ENCODE peak calls at places on chromosomes 16 and 17, in ten cellular contexts. One of them, this sample, is unnamed.
A peak's percentile ranks its signal among the peaks of the same experiment; 100 is the strongest.

GRCh38 chr16:53156516-53156915 is 101.7 kb downstream of the CHD9 start:
- DNase-seq in gastrocnemius medialis: no peak
- DNase-seq in CD8-positive, alpha-beta T cell: no peak
- DNase-seq in heart right ventricle: no peak
- DNase-seq in PC-3: no peak
- DNase-seq in uterus: no peak
- DNase-seq in IMR-90: peak; percentile 45
- DNase-seq in tibial nerve: no peak
- DNase-seq in ascending aorta: no peak
- DNase-seq in esophagus muscularis mucosa: no peak
- DNase-seq in this sample: no peak

GRCh38 chr16:27340654-27341053 is 26.9 kb downstream of the IL4R start:
- DNase-seq in gastrocnemius medialis: no peak
- DNase-seq in CD8-positive, alpha-beta T cell: no peak
- DNase-seq in heart right ventricle: no peak
- DNase-seq in PC-3: no peak
- DNase-seq in uterus: no peak
- DNase-seq in IMR-90: no peak
- DNase-seq in tibial nerve: no peak
- DNase-seq in ascending aorta: no peak
- DNase-seq in esophagus muscularis mucosa: no peak
- DNase-seq in this sample: no peak

GRCh38 chr17:58574025-58574424 is 59.6 kb upstream of the MTMR4 start:
- DNase-seq in gastrocnemius medialis: no peak
- DNase-seq in CD8-positive, alpha-beta T cell: no peak
- DNase-seq in heart right ventricle: no peak
- DNase-seq in PC-3: no peak
- DNase-seq in uterus: no peak
- DNase-seq in IMR-90: no peak
- DNase-seq in tibial nerve: no peak
- DNase-seq in ascending aorta: no peak
- DNase-seq in esophagus muscularis mucosa: no peak
- DNase-seq in this sample: no peak

GRCh38 chr16:35797811-35798210 is 2338.4 kb downstream of the TP53TG3F start:
- DNase-seq in gastrocnemius medialis: no peak
- DNase-seq in CD8-positive, alpha-beta T cell: no peak
- DNase-seq in heart right ventricle: no peak
- DNase-seq in PC-3: no peak
- DNase-seq in uterus: no peak
- DNase-seq in IMR-90: no peak
- DNase-seq in tibial nerve: no peak
- DNase-seq in ascending aorta: no peak
- DNase-seq in esophagus muscularis mucosa: peak; percentile 47
- DNase-seq in this sample: no peak

GRCh38 chr17:61248399-61248798 is 151.2 kb upstream of the TBX2 start:
- DNase-seq in gastrocnemius medialis: no peak
- DNase-seq in CD8-positive, alpha-beta T cell: no peak
- DNase-seq in heart right ventricle: no peak
- DNase-seq in PC-3: peak; percentile 25
- DNase-seq in uterus: no peak
- DNase-seq in IMR-90: peak; percentile 55
- DNase-seq in tibial nerve: no peak
- DNase-seq in ascending aorta: no peak
- DNase-seq in esophagus muscularis mucosa: no peak
- DNase-seq in this sample: no peak

GRCh38 chr17:75979705-75980187 is 706 bp downstream of the TEN1 start:
- DNase-seq in gastrocnemius medialis: no peak
- DNase-seq in CD8-positive, alpha-beta T cell: no peak
- DNase-seq in heart right ventricle: no peak
- DNase-seq in PC-3: no peak
- DNase-seq in uterus: no peak
- DNase-seq in IMR-90: peak; percentile 79
- DNase-seq in tibial nerve: no peak
- DNase-seq in ascending aorta: no peak
- DNase-seq in esophagus muscularis mucosa: no peak
- DNase-seq in this sample: no peak

GRCh38 chr16:68377667-68378420 is 67.0 kb downstream of the PRMT7 start:
- DNase-seq in gastrocnemius medialis: no peak
- DNase-seq in CD8-positive, alpha-beta T cell: no peak
- DNase-seq in heart right ventricle: no peak
- DNase-seq in PC-3: no peak
- DNase-seq in uterus: no peak
- DNase-seq in IMR-90: no peak
- DNase-seq in tibial nerve: no peak
- DNase-seq in ascending aorta: no peak
- DNase-seq in esophagus muscularis mucosa: no peak
- DNase-seq in this sample: peak; percentile 84

GRCh38 chr17:77602062-77602746 is 356.3 kb upstream of the TNRC6C start:
- DNase-seq in gastrocnemius medialis: peak; percentile 92
- DNase-seq in CD8-positive, alpha-beta T cell: no peak
- DNase-seq in heart right ventricle: peak; percentile 68
- DNase-seq in PC-3: no peak
- DNase-seq in uterus: peak; percentile 61
- DNase-seq in IMR-90: peak; percentile 29
- DNase-seq in tibial nerve: peak; percentile 63
- DNase-seq in ascending aorta: peak; percentile 72
- DNase-seq in esophagus muscularis mucosa: no peak
- DNase-seq in this sample: no peak

GRCh38 chr16:78045865-78046581 is 23.7 kb downstream of the CLEC3A start:
- DNase-seq in gastrocnemius medialis: peak; percentile 9
- DNase-seq in CD8-positive, alpha-beta T cell: no peak
- DNase-seq in heart right ventricle: peak; percentile 71
- DNase-seq in PC-3: peak; percentile 31
- DNase-seq in uterus: peak; percentile 45
- DNase-seq in IMR-90: peak; percentile 54
- DNase-seq in tibial nerve: no peak
- DNase-seq in ascending aorta: no peak
- DNase-seq in esophagus muscularis mucosa: no peak
- DNase-seq in this sample: no peak

GRCh38 chr17:1590031-1590746 is 27.6 kb upstream of the PITPNA start:
- DNase-seq in gastrocnemius medialis: peak; percentile 98
- DNase-seq in CD8-positive, alpha-beta T cell: no peak
- DNase-seq in heart right ventricle: peak; percentile 67
- DNase-seq in PC-3: peak; percentile 84
- DNase-seq in uterus: peak; percentile 53
- DNase-seq in IMR-90: peak; percentile 90
- DNase-seq in tibial nerve: no peak
- DNase-seq in ascending aorta: no peak
- DNase-seq in esophagus muscularis mucosa: no peak
- DNase-seq in this sample: no peak

GRCh38 chr17:1591474-1592090 is 29.0 kb upstream of the PITPNA start:
- DNase-seq in gastrocnemius medialis: no peak
- DNase-seq in CD8-positive, alpha-beta T cell: no peak
- DNase-seq in heart right ventricle: no peak
- DNase-seq in PC-3: no peak
- DNase-seq in uterus: no peak
- DNase-seq in IMR-90: no peak
- DNase-seq in tibial nerve: no peak
- DNase-seq in ascending aorta: no peak
- DNase-seq in esophagus muscularis mucosa: no peak
- DNase-seq in this sample: no peak

GRCh38 chr17:1592751-1593629 is 30.4 kb upstream of the PITPNA start:
- DNase-seq in gastrocnemius medialis: peak; percentile 62
- DNase-seq in CD8-positive, alpha-beta T cell: no peak
- DNase-seq in heart right ventricle: no peak
- DNase-seq in PC-3: no peak
- DNase-seq in uterus: no peak
- DNase-seq in IMR-90: no peak
- DNase-seq in tibial nerve: no peak
- DNase-seq in ascending aorta: no peak
- DNase-seq in esophagus muscularis mucosa: no peak
- DNase-seq in this sample: no peak

GRCh38 chr17:1590747-1591473 is 28.3 kb upstream of the PITPNA start:
- DNase-seq in gastrocnemius medialis: peak; percentile 74
- DNase-seq in CD8-positive, alpha-beta T cell: no peak
- DNase-seq in heart right ventricle: no peak
- DNase-seq in PC-3: no peak
- DNase-seq in uterus: no peak
- DNase-seq in IMR-90: no peak
- DNase-seq in tibial nerve: no peak
- DNase-seq in ascending aorta: no peak
- DNase-seq in esophagus muscularis mucosa: no peak
- DNase-seq in this sample: no peak

DNA sequence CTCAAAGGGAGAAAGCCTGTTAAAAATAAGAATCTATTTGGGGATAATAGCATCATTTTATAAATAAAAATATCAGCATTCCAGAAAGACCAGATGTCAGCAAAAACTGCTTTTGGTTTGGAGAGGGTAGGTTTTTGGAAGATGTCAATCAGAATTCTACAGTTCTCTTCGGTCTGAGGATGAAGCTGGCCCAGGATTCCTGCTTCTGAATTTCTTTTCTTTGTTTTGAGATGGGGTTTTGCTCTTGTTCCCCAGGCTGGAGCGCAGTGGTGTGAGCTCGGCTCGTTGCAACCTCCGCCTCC is 31.0 kb upstream of the PITPNA start:
- DNase-seq in gastrocnemius medialis: no peak
- DNase-seq in CD8-positive, alpha-beta T cell: no peak
- DNase-seq in heart right ventricle: no peak
- DNase-seq in PC-3: no peak
- DNase-seq in uterus: no peak
- DNase-seq in IMR-90: no peak
- DNase-seq in tibial nerve: no peak
- DNase-seq in ascending aorta: no peak
- DNase-seq in esophagus muscularis mucosa: no peak
- DNase-seq in this sample: no peak
- H3K4me1 ChIP-seq in gastrocnemius medialis: peaks cover 47% of the 10 kb centered on the region
- H3K4me1 ChIP-seq in CD8-positive, alpha-beta T cell: peaks cover 10% of the 10 kb centered on the region
- H3K4me1 ChIP-seq in heart right ventricle: peaks cover 27% of the 10 kb centered on the region
- H3K4me1 ChIP-seq in PC-3: peaks cover 13% of the 10 kb centered on the region
- H3K4me1 ChIP-seq in uterus: no peaks in the 10 kb centered on the region
- H3K4me1 ChIP-seq in IMR-90: peaks cover 13% of the 10 kb centered on the region
- H3K4me1 ChIP-seq in tibial nerve: peaks cover 15% of the 10 kb centered on the region
- H3K4me1 ChIP-seq in ascending aorta: peaks cover 12% of the 10 kb centered on the region
- H3K4me1 ChIP-seq in esophagus muscularis mucosa: peaks cover 21% of the 10 kb centered on the region
- H3K4me1 ChIP-seq in this sample: no peaks in the 10 kb centered on the region

GRCh38 chr17:67359960-67360817 is 6.2 kb downstream of the PSMD12 start:
- DNase-seq in gastrocnemius medialis: no peak
- DNase-seq in CD8-positive, alpha-beta T cell: no peak
- DNase-seq in heart right ventricle: no peak
- DNase-seq in PC-3: peak; percentile 55
- DNase-seq in uterus: no peak
- DNase-seq in IMR-90: peak; percentile 45
- DNase-seq in tibial nerve: no peak
- DNase-seq in ascending aorta: no peak
- DNase-seq in esophagus muscularis mucosa: no peak
- DNase-seq in this sample: peak; percentile 41
- H3K4me1 ChIP-seq in gastrocnemius medialis: peaks cover 58% of the 10 kb centered on the region
- H3K4me1 ChIP-seq in CD8-positive, alpha-beta T cell: peaks cover 62% of the 10 kb centered on the region
- H3K4me1 ChIP-seq in heart right ventricle: peaks cover 71% of the 10 kb centered on the region
- H3K4me1 ChIP-seq in PC-3: peaks cover 22% of the 10 kb centered on the region
- H3K4me1 ChIP-seq in uterus: no peaks in the 10 kb centered on the region
- H3K4me1 ChIP-seq in IMR-90: peaks cover 9% of the 10 kb centered on the region
- H3K4me1 ChIP-seq in tibial nerve: peaks cover 27% of the 10 kb centered on the region
- H3K4me1 ChIP-seq in ascending aorta: peaks cover 5% of the 10 kb centered on the region
- H3K4me1 ChIP-seq in esophagus muscularis mucosa: peaks cover 72% of the 10 kb centered on the region
- H3K4me1 ChIP-seq in this sample: no peaks in the 10 kb centered on the region

GRCh38 chr16:44655-45054 is 8.8 kb downstream of the POLR3K start:
- DNase-seq in gastrocnemius medialis: no peak
- DNase-seq in CD8-positive, alpha-beta T cell: no peak
- DNase-seq in heart right ventricle: no peak
- DNase-seq in PC-3: no peak
- DNase-seq in uterus: no peak
- DNase-seq in IMR-90: no peak
- DNase-seq in tibial nerve: no peak
- DNase-seq in ascending aorta: no peak
- DNase-seq in esophagus muscularis mucosa: no peak
- DNase-seq in this sample: no peak

GRCh38 chr16:38941-39892 is 14.2 kb downstream of the POLR3K start:
- DNase-seq in gastrocnemius medialis: no peak
- DNase-seq in CD8-positive, alpha-beta T cell: peak; percentile 43
- DNase-seq in heart right ventricle: no peak
- DNase-seq in PC-3: peak; percentile 34
- DNase-seq in uterus: no peak
- DNase-seq in IMR-90: no peak
- DNase-seq in tibial nerve: no peak
- DNase-seq in ascending aorta: no peak
- DNase-seq in esophagus muscularis mucosa: no peak
- DNase-seq in this sample: no peak

GRCh38 chr16:42069-42457 is 11.3 kb downstream of the POLR3K start:
- DNase-seq in gastrocnemius medialis: no peak
- DNase-seq in CD8-positive, alpha-beta T cell: no peak
- DNase-seq in heart right ventricle: no peak
- DNase-seq in PC-3: no peak
- DNase-seq in uterus: no peak
- DNase-seq in IMR-90: no peak
- DNase-seq in tibial nerve: no peak
- DNase-seq in ascending aorta: no peak
- DNase-seq in esophagus muscularis mucosa: no peak
- DNase-seq in this sample: no peak

GRCh38 chr16:43294-43693 is 10.1 kb downstream of the POLR3K start:
- DNase-seq in gastrocnemius medialis: no peak
- DNase-seq in CD8-positive, alpha-beta T cell: no peak
- DNase-seq in heart right ventricle: no peak
- DNase-seq in PC-3: no peak
- DNase-seq in uterus: no peak
- DNase-seq in IMR-90: peak; percentile 32
- DNase-seq in tibial nerve: no peak
- DNase-seq in ascending aorta: no peak
- DNase-seq in esophagus muscularis mucosa: no peak
- DNase-seq in this sample: no peak

GRCh38 chr16:41439-42068 is 11.9 kb downstream of the POLR3K start:
- DNase-seq in gastrocnemius medialis: no peak
- DNase-seq in CD8-positive, alpha-beta T cell: no peak
- DNase-seq in heart right ventricle: no peak
- DNase-seq in PC-3: no peak
- DNase-seq in uterus: no peak
- DNase-seq in IMR-90: no peak
- DNase-seq in tibial nerve: no peak
- DNase-seq in ascending aorta: no peak
- DNase-seq in esophagus muscularis mucosa: no peak
- DNase-seq in this sample: no peak
- H3K4me1 ChIP-seq in gastrocnemius medialis: no peaks in the 10 kb centered on the region
- H3K4me1 ChIP-seq in CD8-positive, alpha-beta T cell: peaks cover 21% of the 10 kb centered on the region
- H3K4me1 ChIP-seq in heart right ventricle: no peaks in the 10 kb centered on the region
- H3K4me1 ChIP-seq in PC-3: peaks cover 9% of the 10 kb centered on the region
- H3K4me1 ChIP-seq in uterus: no peaks in the 10 kb centered on the region
- H3K4me1 ChIP-seq in IMR-90: peaks cover 5% of the 10 kb centered on the region
- H3K4me1 ChIP-seq in tibial nerve: no peaks in the 10 kb centered on the region
- H3K4me1 ChIP-seq in ascending aorta: no peaks in the 10 kb centered on the region
- H3K4me1 ChIP-seq in esophagus muscularis mucosa: no peaks in the 10 kb centered on the region
- H3K4me1 ChIP-seq in this sample: no peaks in the 10 kb centered on the region

GRCh38 chr16:84007520-84007919 is 35.1 kb downstream of the SLC38A8 start:
- DNase-seq in gastrocnemius medialis: no peak
- DNase-seq in CD8-positive, alpha-beta T cell: no peak
- DNase-seq in heart right ventricle: no peak
- DNase-seq in PC-3: no peak
- DNase-seq in uterus: no peak
- DNase-seq in IMR-90: no peak
- DNase-seq in tibial nerve: no peak
- DNase-seq in ascending aorta: no peak
- DNase-seq in esophagus muscularis mucosa: no peak
- DNase-seq in this sample: no peak
- H3K4me1 ChIP-seq in gastrocnemius medialis: peaks cover 4% of the 10 kb centered on the region
- H3K4me1 ChIP-seq in CD8-positive, alpha-beta T cell: no peaks in the 10 kb centered on the region
- H3K4me1 ChIP-seq in heart right ventricle: no peaks in the 10 kb centered on the region
- H3K4me1 ChIP-seq in PC-3: no peaks in the 10 kb centered on the region
- H3K4me1 ChIP-seq in uterus: no peaks in the 10 kb centered on the region
- H3K4me1 ChIP-seq in IMR-90: no peaks in the 10 kb centered on the region
- H3K4me1 ChIP-seq in tibial nerve: no peaks in the 10 kb centered on the region
- H3K4me1 ChIP-seq in ascending aorta: no peaks in the 10 kb centered on the region
- H3K4me1 ChIP-seq in esophagus muscularis mucosa: no peaks in the 10 kb centered on the region
- H3K4me1 ChIP-seq in this sample: no peaks in the 10 kb centered on the region

GRCh38 chr16:1940273-1941161 is 2.5 kb downstream of the MSRB1 start:
- DNase-seq in gastrocnemius medialis: peak; percentile 88
- DNase-seq in CD8-positive, alpha-beta T cell: no peak
- DNase-seq in heart right ventricle: no peak
- DNase-seq in PC-3: no peak
- DNase-seq in uterus: no peak
- DNase-seq in IMR-90: no peak
- DNase-seq in tibial nerve: no peak
- DNase-seq in ascending aorta: no peak
- DNase-seq in esophagus muscularis mucosa: no peak
- DNase-seq in this sample: no peak
- H3K4me1 ChIP-seq in gastrocnemius medialis: peaks cover 28% of the 10 kb centered on the region
- H3K4me1 ChIP-seq in CD8-positive, alpha-beta T cell: peaks cover 13% of the 10 kb centered on the region
- H3K4me1 ChIP-seq in heart right ventricle: peaks cover 15% of the 10 kb centered on the region
- H3K4me1 ChIP-seq in PC-3: peaks cover 13% of the 10 kb centered on the region
- H3K4me1 ChIP-seq in uterus: no peaks in the 10 kb centered on the region
- H3K4me1 ChIP-seq in IMR-90: peaks cover 5% of the 10 kb centered on the region
- H3K4me1 ChIP-seq in tibial nerve: peaks cover 10% of the 10 kb centered on the region
- H3K4me1 ChIP-seq in ascending aorta: peaks cover 11% of the 10 kb centered on the region
- H3K4me1 ChIP-seq in esophagus muscularis mucosa: peaks cover 29% of the 10 kb centered on the region
- H3K4me1 ChIP-seq in this sample: peaks cover 5% of the 10 kb centered on the region